ENCODE peak calls at places on chromosomes 4 and X, in seven cellular contexts. N is activated naive CD4-positive, alpha-beta T cell treated with anti-CD3 and anti-CD28 coated beads, Interleukin-2, amount 50 U/mL, for 72 hours; H is fibroblast of lung; W is kidney; A is stimulated activated CD4-positive, alpha-beta T cell treated with anti-CD3 and anti-CD28 coated beads, Interleukin-2, amount 100 ng/mL, for 24 hours; O is ACHN; B is AG08395. D is an unnamed sample.

GRCh38 chr4:139849219-139849618 is 183.6 kb downstream of the MGST2 start:
- DNase-seq in B (no peak), A (no peak), H (no peak), N (no peak), W (no peak), O (no peak), D (no peak)

GRCh38 chrX:132594129-132594528 is 105.3 kb upstream of the MBNL3 start:
- DNase-seq in B (no peak), N (no peak), A (no peak), H (no peak), W (no peak), O (no peak), D (no peak)

GRCh38 chr4:3291411-3291968 is 1.3 kb upstream of the RGS12 start:
- DNase-seq in W (peak; percentile 82), N (no peak), B (no peak), H (no peak), A (no peak), O (no peak), D (peak; percentile 67)

GRCh38 chr4:61531188-61531587 is 331.1 kb downstream of the ADGRL3 start:
- DNase-seq in A (no peak), H (no peak), O (no peak), N (no peak), B (no peak), W (no peak), D (no peak)

GRCh38 chrX:41024755-41025154 is 60.5 kb upstream of the USP9X start:
- DNase-seq in A (no peak), B (no peak), N (no peak), H (no peak), W (no peak), O (no peak), D (no peak)

GRCh38 chr4:123651127-123651526 is 254.5 kb downstream of the SPRY1 start:
- DNase-seq in H (no peak), W (no peak), N (no peak), B (peak; percentile 11), A (no peak), O (no peak), D (no peak)

GRCh38 chr4:174256277-174256713 is 27.2 kb downstream of the FBXO8 start:
- DNase-seq in A (no peak), O (no peak), H (peak; percentile 80), N (no peak), B (peak; percentile 30), W (no peak), D (no peak)

GRCh38 chr4:174265917-174266316 is 17.6 kb downstream of the FBXO8 start:
- DNase-seq in W (no peak), A (no peak), B (no peak), O (no peak), N (no peak), H (no peak), D (no peak)

GRCh38 chr4:186887211-186887785 is 163.6 kb upstream of the FAT1 start:
- DNase-seq in N (no peak), O (peak; percentile 56), W (no peak), H (no peak), B (no peak), A (no peak), D (no peak)